ENCODE peak calls at places on chromosome 11, in eight cellular contexts. P is sigmoid colon; N is AG04450; X is gastrocnemius medialis; S is CD8-positive, alpha-beta memory T cell; K is endodermal cell; T is K562; E is colonic mucosa. Q is an unnamed sample. For H3K9me3, the result is how much of the 10 kb centered on the place peaks cover.

GRCh38 chr11:75035911-75036536 is 47.3 kb downstream of the NEU3 start:
- DNase-seq in S (no peak), P (no peak), N (no peak), X (peak), K (peak), T (no peak), E (no peak), Q (no peak)

GRCh38 chr11:33542921-33543320 is 157.7 kb downstream of the C11orf91 start:
- DNase-seq in N (no peak), K (peak), X (peak), T (peak), P (no peak), S (no peak), E (peak), Q (no peak)

GRCh38 chr11:71496421-71496820 is 30.6 kb upstream of the KRTAP5-7 start:
- DNase-seq in P (no peak), X (no peak), K (no peak), E (no peak), T (no peak), S (no peak), N (no peak), Q (no peak)

GRCh38 chr11:131808466-131808865 is 438.1 kb downstream of the NTM start:
- DNase-seq in E (no peak), X (no peak), S (no peak), K (no peak), N (no peak), P (no peak), T (no peak), Q (no peak)

GRCh38 chr11:128867277-128867676 is at the start of gene KCNJ1:
- DNase-seq in T (no peak), K (no peak), S (no peak), X (no peak), N (no peak), P (no peak), E (no peak), Q (no peak)

GRCh38 chr11:67732045-67732787 is 57.8 kb upstream of the ALDH3B2 start:
- DNase-seq in S (peak), E (no peak), X (no peak), N (no peak), P (no peak), K (peak), T (peak), Q (no peak)

GRCh38 chr11:100687630-100688395 is 725 bp downstream of the ARHGAP42 start:
- DNase-seq in N (peak), K (peak), T (peak), X (peak), E (peak), S (no peak), P (peak), Q (peak)

GRCh38 chr11:94583885-94584500 is 16.8 kb downstream of the PIWIL4 start:
- DNase-seq in N (no peak), T (no peak), K (no peak), P (no peak), S (no peak), X (no peak), E (no peak), Q (no peak)

GRCh38 chr11:72075109-72075508 is 5.2 kb downstream of the NUMA1 start:
- DNase-seq in T (peak), X (no peak), E (no peak), P (no peak), N (no peak), K (peak), S (no peak), Q (no peak)

GRCh38 chr11:69670158-69670845 is 4.9 kb downstream of the LTO1 start:
- DNase-seq in K (peak), N (peak), S (peak), P (peak), X (peak), T (peak), E (peak), Q (peak)

GRCh38 chr11:444397-445144 is 2.8 kb upstream of the ANO9 start:
- DNase-seq in N (no peak), S (no peak), T (peak), K (no peak), E (peak), X (no peak), P (no peak), Q (no peak)

GRCh38 chr11:121721448-121721847 is 268.7 kb upstream of the SORL1-AS1 start:
- DNase-seq in T (no peak), X (no peak), N (no peak), P (no peak), E (no peak), S (no peak), K (no peak), Q (no peak)

GRCh38 chr11:121715395-121715794 is 262.6 kb upstream of the SORL1-AS1 start:
- DNase-seq in K (no peak), T (no peak), N (no peak), X (no peak), E (no peak), P (no peak), S (no peak), Q (no peak)

GRCh38 chr11:121716060-121716459 is 263.3 kb upstream of the SORL1-AS1 start:
- DNase-seq in X (no peak), K (no peak), S (no peak), E (no peak), P (no peak), N (peak), T (no peak), Q (no peak)

GRCh38 chr11:121714356-121714755 is 261.6 kb upstream of the SORL1-AS1 start:
- DNase-seq in T (no peak), K (no peak), E (no peak), N (no peak), P (no peak), X (no peak), S (no peak), Q (no peak)

GRCh38 chr11:121717296-121717695 is 264.5 kb upstream of the SORL1-AS1 start:
- DNase-seq in E (no peak), P (no peak), N (no peak), K (no peak), S (no peak), T (no peak), X (no peak), Q (no peak)
- H3K9me3 ChIP-seq in E (under half), P (under half), N (under half), K (under half), S (under half), T (under half), X (under half), Q (under half)

DNA sequence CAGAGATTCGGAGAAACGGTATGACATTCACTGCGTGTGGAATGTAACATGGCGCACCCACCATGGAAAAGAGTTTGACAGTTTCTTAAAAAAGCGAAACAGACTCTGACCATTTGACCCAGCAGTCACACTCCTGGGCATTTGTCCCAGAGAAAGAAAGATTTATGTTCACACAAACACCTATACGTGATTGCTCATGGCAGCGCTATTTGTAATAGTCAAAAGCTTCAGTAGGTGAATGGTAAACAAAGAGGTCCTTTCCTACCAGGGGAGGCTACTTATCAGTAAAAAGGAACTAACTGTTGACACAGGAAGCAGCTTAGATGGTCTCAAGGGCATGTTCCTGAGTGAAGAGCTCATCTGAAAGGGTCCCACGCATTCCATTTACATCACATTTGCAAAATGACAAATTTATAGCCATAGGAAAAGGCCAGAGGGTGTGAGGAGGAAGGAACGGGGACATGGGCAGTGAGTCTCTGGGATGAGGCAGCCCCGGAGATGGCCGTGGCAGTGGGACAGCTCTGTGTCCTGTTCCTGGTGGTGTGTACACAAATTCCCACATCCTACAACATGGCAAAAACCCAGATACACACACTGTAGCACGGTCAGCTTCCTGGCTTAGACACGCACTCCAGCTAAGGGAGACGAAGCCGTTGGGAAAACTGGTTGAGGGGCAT is 14.6 kb upstream of the KRTAP5-6 start:
- DNase-seq in N (no peak), E (no peak), P (no peak), T (no peak), S (no peak), K (peak), X (no peak), Q (no peak)
- H3K27ac ChIP-seq in N (no peak), E (no peak), P (no peak), T (no peak), S (no peak), K (no peak), X (no peak), Q (no peak)

GRCh38 chr11:2650343-2650867 is 49.4 kb downstream of the KCNQ1OT1 start:
- DNase-seq in K (no peak), E (no peak), T (no peak), X (no peak), N (no peak), S (no peak), P (no peak), Q (no peak)

GRCh38 chr11:2652362-2652761 is 47.4 kb downstream of the KCNQ1OT1 start:
- DNase-seq in K (no peak), S (no peak), E (no peak), N (no peak), X (no peak), T (no peak), P (no peak), Q (no peak)

GRCh38 chr11:2649848-2650247 is 49.9 kb downstream of the KCNQ1OT1 start:
- DNase-seq in P (no peak), T (no peak), K (no peak), X (no peak), E (no peak), S (no peak), N (no peak), Q (no peak)

GRCh38 chr11:2651826-2652237 is 48.0 kb downstream of the KCNQ1OT1 start:
- DNase-seq in E (no peak), T (no peak), X (no peak), K (no peak), N (no peak), S (no peak), P (no peak), Q (no peak)

GRCh38 chr11:2651054-2651617 is 48.7 kb downstream of the KCNQ1OT1 start:
- DNase-seq in T (no peak), N (no peak), E (no peak), S (no peak), P (no peak), X (no peak), K (no peak), Q (no peak)
- H3K9me3 ChIP-seq in T (under half), N (half or more), E (under half), S (under half), P (under half), X (under half), K (half or more), Q (under half)

DNA sequence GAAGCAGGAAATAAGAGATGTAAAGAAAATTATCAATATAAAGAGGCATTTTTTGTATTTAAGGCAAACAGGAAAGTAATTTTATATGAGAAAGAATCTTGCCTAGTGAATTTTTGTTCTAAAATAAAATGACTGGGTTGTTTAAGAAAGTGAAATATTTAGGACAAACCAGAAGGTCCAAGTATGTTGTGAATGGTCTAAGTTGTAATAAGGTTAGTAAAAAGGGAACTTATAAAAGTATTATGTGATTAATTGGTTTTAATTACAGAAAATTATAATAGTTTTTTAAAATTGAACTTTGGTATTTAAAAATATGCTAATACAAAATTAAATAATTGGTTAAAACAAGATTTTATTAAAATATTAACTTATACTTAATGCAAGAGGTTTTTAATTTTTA is 26.6 kb upstream of the EI24 start:
- DNase-seq in P (no peak), S (no peak), T (no peak), E (no peak), K (no peak), N (no peak), X (no peak), Q (no peak)
- H3K27ac ChIP-seq in P (no peak), S (no peak), T (no peak), E (no peak), K (no peak), N (no peak), X (no peak), Q (no peak)

GRCh38 chr11:97894978-97895377 is 1125.8 kb upstream of the CNTN5 start:
- DNase-seq in E (no peak), K (no peak), N (no peak), X (no peak), P (no peak), S (no peak), T (no peak), Q (no peak)
- H3K9me3 ChIP-seq in E (under half), K (under half), N (under half), X (under half), P (under half), S (under half), T (under half), Q (under half)

GRCh38 chr11:3939651-3940190 is 84.3 kb downstream of the STIM1 start:
- DNase-seq in P (no peak), S (no peak), T (no peak), N (no peak), X (no peak), E (no peak), K (no peak), Q (no peak)
- H3K27ac ChIP-seq in P (no peak), S (no peak), T (no peak), N (peak), X (peak), E (no peak), K (no peak), Q (peak)

GRCh38 chr11:35511666-35512065 is 13.8 kb downstream of the PAMR1 start:
- DNase-seq in E (no peak), X (no peak), S (no peak), T (no peak), P (no peak), N (no peak), K (peak), Q (no peak)

GRCh38 chr11:35507688-35508087 is 17.7 kb downstream of the PAMR1 start:
- DNase-seq in T (no peak), K (no peak), E (no peak), P (no peak), X (no peak), N (no peak), S (no peak), Q (no peak)
- H3K9me3 ChIP-seq in T (under half), K (under half), E (under half), P (under half), X (under half), N (under half), S (under half), Q (under half)

DNA sequence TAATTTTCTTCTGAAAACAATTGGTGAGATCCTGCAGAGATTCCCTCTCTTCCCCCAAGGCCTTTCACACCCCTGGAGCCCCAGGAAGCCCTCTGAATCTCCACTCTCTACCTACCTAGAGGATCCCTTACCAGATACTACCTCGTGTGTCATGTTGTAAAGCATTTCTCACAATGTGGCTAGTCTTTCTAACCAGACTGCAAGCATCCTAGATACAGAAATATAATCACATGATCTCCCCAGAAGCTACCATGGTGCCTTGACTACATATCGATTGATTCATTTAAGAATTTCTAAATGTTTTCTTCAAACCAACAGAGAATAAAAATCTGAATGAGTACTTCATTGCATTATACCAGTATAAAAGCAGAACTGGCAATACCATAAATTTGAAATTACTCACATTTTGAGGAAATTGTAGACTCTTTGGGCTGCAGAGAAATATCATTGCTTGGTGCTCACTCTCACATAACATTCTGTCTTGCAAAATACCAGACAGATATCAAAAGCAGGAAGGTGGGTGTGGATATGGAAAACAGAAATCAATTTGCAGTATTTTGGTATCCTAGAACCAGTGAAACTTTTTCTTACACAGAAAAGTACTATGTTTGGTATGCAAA is 113.5 kb downstream of the MAML2 start:
- DNase-seq in K (no peak), S (no peak), X (no peak), T (no peak), N (no peak), P (no peak), E (no peak), Q (no peak)
- H3K27ac ChIP-seq in K (no peak), S (no peak), X (no peak), T (no peak), N (peak), P (no peak), E (no peak), Q (peak)

DNA sequence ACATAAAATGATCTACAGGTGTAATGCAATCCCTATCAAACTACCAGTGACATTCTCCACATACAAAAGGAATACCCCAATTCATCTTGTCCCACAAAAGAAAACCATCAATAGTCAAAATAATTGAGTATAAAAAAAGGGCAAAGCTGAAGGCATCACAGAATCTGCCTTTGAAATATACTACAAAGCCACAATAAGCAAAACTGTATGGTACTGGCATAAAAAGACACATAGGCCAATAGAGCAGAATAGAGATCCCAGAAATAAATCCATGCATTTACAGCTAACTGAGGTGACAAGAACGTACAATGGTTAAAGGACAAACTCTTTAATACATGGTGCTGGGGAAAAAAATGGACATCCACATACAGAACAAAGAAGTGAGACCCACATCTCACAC is 31.8 kb downstream of the ZNF195 start:
- DNase-seq in P (no peak), E (no peak), S (no peak), X (no peak), N (no peak), T (no peak), K (no peak), Q (no peak)
- H3K9me3 ChIP-seq in P (under half), E (under half), S (under half), X (under half), N (under half), T (under half), K (under half), Q (under half)

Q was measured in tibial artery.